ENCODE peak calls at places on chromosomes 13 and 19, in eight cellular contexts. I, Y, N, F, P, W, Z and C are unnamed samples.

GRCh38 chr19:45886427-45887310 is 728 bp upstream of the IRF2BP1 start:
- DNase-seq in W (peak), Y (peak), N (peak), P (peak), Z (peak), F (peak), I (peak), C (peak)

GRCh38 chr13:112732679-112733078 is 42.8 kb downstream of the ATP11A start:
- DNase-seq in I (no peak), N (no peak), P (no peak), F (no peak), W (no peak), Y (no peak), Z (no peak), C (no peak)

GRCh38 chr19:17183271-17183757 is 31.8 kb upstream of the USE1 start:
- DNase-seq in N (no peak), Z (no peak), I (no peak), F (no peak), P (no peak), W (no peak), Y (peak), C (no peak)

GRCh38 chr19:45450042-45450380 is 17.8 kb upstream of the FOSB start:
- DNase-seq in Z (peak), W (no peak), Y (no peak), N (no peak), F (no peak), I (no peak), P (peak), C (no peak)

GRCh38 chr19:41801682-41802317 is 5.4 kb downstream of the CEACAM3 start:
- DNase-seq in Z (no peak), F (peak), W (no peak), I (no peak), Y (no peak), P (no peak), N (no peak), C (no peak)

GRCh38 chr19:13099073-13099999 is 3.3 kb downstream of the LYL1 start:
- DNase-seq in W (peak), Z (peak), N (no peak), P (peak), I (peak), F (peak), Y (peak), C (no peak)

GRCh38 chr19:16850133-16850532 is 20.9 kb downstream of the SIN3B start:
- DNase-seq in I (no peak), W (no peak), N (no peak), Z (no peak), Y (no peak), P (no peak), F (no peak), C (no peak)

GRCh38 chr13:37701972-37702371 is 103.4 kb upstream of the POSTN start:
- DNase-seq in N (no peak), Y (no peak), I (no peak), W (peak), P (no peak), F (no peak), Z (no peak), C (no peak)

GRCh38 chr13:111929036-111929616 is 137.8 kb upstream of the SOX1 start:
- DNase-seq in W (no peak), Z (no peak), N (no peak), Y (no peak), P (no peak), F (peak), I (no peak), C (no peak)

GRCh38 chr13:44710576-44710975 is 134.4 kb upstream of the TSC22D1 start:
- DNase-seq in F (no peak), I (no peak), Z (no peak), N (no peak), P (no peak), W (no peak), Y (no peak), C (no peak)

GRCh38 chr13:35388456-35388855 is 88.0 kb downstream of the MAB21L1 start:
- DNase-seq in F (no peak), P (no peak), N (no peak), I (no peak), W (no peak), Z (no peak), Y (no peak), C (no peak)

GRCh38 chr13:26590951-26591350 is 33.5 kb downstream of the WASF3 start:
- DNase-seq in Y (no peak), F (no peak), N (no peak), Z (no peak), P (no peak), I (no peak), W (no peak), C (no peak)

GRCh38 chr13:51659276-51660127 is 75.2 kb downstream of the WDFY2 start:
- DNase-seq in Y (no peak), F (no peak), N (no peak), P (no peak), W (no peak), I (no peak), Z (no peak), C (no peak)

GRCh38 chr19:33175886-33176669 is 18.1 kb upstream of the LRP3 start:
- DNase-seq in Z (no peak), W (peak), I (peak), N (peak), P (no peak), Y (peak), F (peak), C (peak)

GRCh38 chr19:40244596-40244995 is 18.1 kb upstream of the CCNP start:
- DNase-seq in Z (no peak), W (no peak), N (no peak), P (no peak), I (no peak), F (no peak), Y (no peak), C (no peak)

GRCh38 chr19:50490411-50490811 is 13.8 kb upstream of the GARIN5A start:
- DNase-seq in W (no peak), I (no peak), F (peak), Z (no peak), Y (no peak), N (no peak), P (no peak), C (no peak)

GRCh38 chr19:35522745-35523327 is 5.3 kb downstream of the SBSN start:
- DNase-seq in I (no peak), N (no peak), W (no peak), P (no peak), Y (no peak), F (no peak), Z (no peak), C (no peak)

GRCh38 chr13:114095486-114095885 is 36.9 kb downstream of the RASA3 start:
- DNase-seq in P (no peak), F (peak), I (no peak), Z (no peak), N (peak), W (peak), Y (no peak), C (no peak)

GRCh38 chr19:41897820-41898219 is 14.8 kb downstream of the ARHGEF1 start:
- DNase-seq in Z (no peak), I (no peak), F (no peak), P (no peak), N (no peak), Y (no peak), W (no peak), C (no peak)

GRCh38 chr19:38316477-38317067 is 825 bp upstream of the YIF1B start:
- DNase-seq in W (no peak), F (no peak), Z (no peak), Y (no peak), I (no peak), N (no peak), P (no peak), C (no peak)
- H3K4me3 ChIP-seq in W (peak), F (peak), Z (peak), Y (peak), I (peak), N (peak), P (peak), C (peak)

GRCh38 chr13:99355267-99356215 is 48.3 kb upstream of the GPR183 start:
- DNase-seq in W (no peak), F (peak), Z (no peak), I (no peak), P (no peak), N (no peak), Y (no peak), C (no peak)
- H3K4me3 ChIP-seq in W (no peak), F (no peak), Z (peak), I (peak), P (no peak), N (no peak), Y (peak), C (peak)

GRCh38 chr19:38665950-38666661 is 18.7 kb downstream of the ACTN4 start:
- DNase-seq in W (peak), P (no peak), I (no peak), N (peak), F (peak), Z (no peak), Y (no peak), C (no peak)
- H3K4me3 ChIP-seq in W (no peak), P (no peak), I (no peak), N (no peak), F (peak), Z (no peak), Y (no peak), C (no peak)

GRCh38 chr19:3801412-3802096 is 15.4 kb upstream of the MATK start:
- DNase-seq in Y (peak), F (peak), N (no peak), I (no peak), P (peak), Z (peak), W (no peak), C (no peak)
- H3K4me3 ChIP-seq in Y (peak), F (peak), N (no peak), I (no peak), P (no peak), Z (peak), W (no peak), C (peak)

DNA sequence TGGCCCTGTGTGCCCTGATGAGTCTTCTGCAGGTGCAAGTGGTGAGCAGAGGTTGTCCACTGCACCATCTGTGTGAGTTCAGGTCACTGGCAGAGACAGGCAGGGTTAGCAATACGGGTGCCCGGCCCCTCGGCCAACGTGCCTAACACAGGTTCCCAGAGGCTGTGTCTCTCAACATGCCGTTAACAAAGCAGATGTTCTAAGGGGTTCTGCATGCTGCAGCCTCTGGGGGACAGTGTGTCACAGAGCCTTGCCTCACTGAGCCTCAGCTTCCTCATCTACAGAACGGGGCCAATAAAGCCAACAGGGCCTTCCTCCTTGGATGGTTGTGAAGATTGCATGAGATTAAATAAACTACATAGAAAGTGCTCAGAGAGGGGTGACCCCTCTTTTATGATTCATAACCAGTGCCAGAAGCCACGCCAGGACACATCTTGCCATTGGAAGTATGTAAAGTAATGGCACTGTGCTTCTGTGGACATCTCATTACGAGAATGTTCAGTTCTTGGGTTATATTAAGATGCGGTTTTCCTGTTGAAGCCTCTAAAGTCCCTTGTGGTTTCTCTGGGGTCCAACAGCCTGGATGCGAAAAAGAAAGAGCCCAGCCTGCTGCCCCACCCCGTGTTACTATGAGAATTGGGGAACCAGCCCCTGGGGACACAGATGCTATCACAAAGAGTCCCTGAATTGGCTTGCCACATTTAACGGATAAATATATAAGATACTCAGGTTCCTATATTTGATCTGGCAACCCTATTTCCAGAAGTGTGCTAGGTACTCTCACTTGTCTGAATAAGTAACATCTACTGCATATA is 11.2 kb upstream of the ARHGEF18 start:
- DNase-seq in I (peak), W (no peak), N (no peak), Y (no peak), Z (no peak), P (no peak), F (no peak), C (no peak)
- H3K4me3 ChIP-seq in I (peak), W (no peak), N (no peak), Y (no peak), Z (no peak), P (no peak), F (no peak), C (no peak)

GRCh38 chr19:1416014-1416841 is 8.8 kb downstream of the DAZAP1 start:
- DNase-seq in Y (no peak), Z (no peak), P (no peak), N (no peak), I (no peak), F (no peak), W (no peak), C (no peak)
- H3K4me3 ChIP-seq in Y (no peak), Z (no peak), P (no peak), N (no peak), I (no peak), F (no peak), W (no peak), C (no peak)

GRCh38 chr13:76792680-76793334 is 93.4 kb downstream of the KCTD12 start:
- DNase-seq in W (peak), Z (no peak), P (no peak), Y (no peak), N (no peak), I (no peak), F (no peak), C (no peak)

GRCh38 chr13:76791290-76791664 is 94.9 kb downstream of the KCTD12 start:
- DNase-seq in P (no peak), Y (no peak), I (no peak), W (no peak), N (no peak), Z (no peak), F (no peak), C (no peak)

GRCh38 chr13:76798037-76798436 is 88.2 kb downstream of the KCTD12 start:
- DNase-seq in Y (no peak), F (no peak), N (no peak), I (no peak), P (no peak), W (no peak), Z (no peak), C (no peak)

GRCh38 chr13:76799696-76800095 is 86.5 kb downstream of the KCTD12 start:
- DNase-seq in N (no peak), Z (no peak), P (no peak), W (no peak), I (no peak), F (no peak), Y (no peak), C (no peak)

DNA sequence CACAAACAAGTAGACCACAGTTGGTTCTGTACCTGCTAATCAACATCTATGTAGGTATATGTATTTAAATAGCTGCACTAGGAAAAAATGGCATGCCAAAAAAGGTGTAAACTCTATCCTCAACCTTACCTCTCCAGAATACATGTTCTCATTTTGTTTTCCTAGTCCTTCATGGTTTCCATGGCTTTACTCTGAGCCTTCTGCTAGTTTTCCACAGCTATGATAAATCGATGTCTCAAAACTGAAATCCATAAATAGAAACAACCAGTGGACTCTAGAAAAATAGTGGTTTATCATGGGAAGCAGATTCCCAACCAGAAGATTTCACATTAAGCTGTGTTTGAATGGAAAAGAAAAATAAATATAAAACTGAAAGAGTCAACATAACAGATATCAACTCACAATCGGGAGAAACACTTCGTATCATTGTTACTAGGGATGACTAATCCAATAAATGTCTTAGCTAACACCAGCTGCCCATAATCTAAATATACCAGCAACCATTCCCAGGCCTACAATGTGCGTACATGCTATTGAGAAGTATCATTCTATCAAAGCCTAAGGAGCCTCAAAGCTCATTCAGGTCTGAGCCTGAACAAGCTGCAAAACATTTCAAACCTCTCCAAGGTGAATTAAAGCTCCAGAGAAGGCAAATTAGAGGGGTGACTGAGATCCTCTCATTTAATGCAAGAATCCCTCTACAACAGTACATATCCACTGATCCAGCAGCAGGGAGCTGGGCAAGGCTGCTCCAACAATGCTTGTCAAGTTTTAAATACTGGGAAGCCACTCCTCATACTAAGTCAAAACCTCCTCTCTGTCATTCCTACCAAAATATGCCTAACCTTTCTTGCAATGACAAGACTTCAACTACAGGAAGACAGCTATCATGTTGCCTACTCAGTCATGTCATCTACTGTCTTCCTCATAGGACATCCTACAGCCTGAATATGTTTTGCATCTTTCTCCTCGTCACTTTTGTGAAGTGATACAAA is 90.2 kb downstream of the KCTD12 start:
- DNase-seq in P (no peak), W (no peak), N (no peak), F (no peak), I (no peak), Z (no peak), Y (no peak), C (no peak)
- H3K4me3 ChIP-seq in P (no peak), W (no peak), N (no peak), F (no peak), I (no peak), Z (no peak), Y (no peak), C (no peak)

GRCh38 chr13:33281951-33282595 is 3.5 kb downstream of the STARD13 start:
- DNase-seq in Y (no peak), P (no peak), Z (no peak), W (no peak), I (no peak), F (no peak), N (no peak), C (no peak)
- H3K4me3 ChIP-seq in Y (no peak), P (no peak), Z (no peak), W (no peak), I (no peak), F (no peak), N (no peak), C (no peak)

GRCh38 chr19:18650468-18651001 is 13.7 kb downstream of the KLHL26 start:
- DNase-seq in W (peak), P (peak), Y (no peak), N (peak), I (no peak), F (peak), Z (no peak), C (no peak)
- H3K4me3 ChIP-seq in W (no peak), P (no peak), Y (no peak), N (no peak), I (no peak), F (no peak), Z (no peak), C (no peak)

GRCh38 chr13:21104199-21105019 is 43.0 kb upstream of the LATS2 start:
- DNase-seq in P (no peak), N (no peak), W (no peak), Z (no peak), Y (no peak), F (no peak), I (no peak), C (no peak)
- H3K4me3 ChIP-seq in P (no peak), N (no peak), W (no peak), Z (no peak), Y (no peak), F (no peak), I (no peak), C (no peak)